ENCODE peak calls at places on chromosomes 16 and 17, in four cellular contexts. Y is A549, G is fibroblast of lung, U is fibroblast of pulmonary artery. D is an unnamed sample.

GRCh38 chr17:66632716-66633115 is 202.2 kb upstream of the CACNG5 start:
- DNase-seq in G (no peak), Y (no peak), U (no peak), D (no peak)

GRCh38 chr16:20866792-20867191 is 33.4 kb downstream of the DCUN1D3 start:
- DNase-seq in Y (no peak), U (no peak), G (peak; percentile 42), D (no peak)

GRCh38 chr16:51119576-51120288 is 31.3 kb downstream of the SALL1 start:
- DNase-seq in U (no peak), Y (no peak), G (no peak), D (no peak)

GRCh38 chr16:525123-525519 is 2.4 kb upstream of the CAPN15 start:
- DNase-seq in Y (no peak), G (no peak), U (no peak), D (no peak)

GRCh38 chr17:76246080-76247066 is 6.1 kb upstream of the RNF157 start:
- DNase-seq in U (no peak), G (peak; percentile 88), Y (no peak), D (no peak)

GRCh38 chr16:3356118-3356517 is 429 bp downstream of the OR2C1 start:
- DNase-seq in U (no peak), G (no peak), Y (no peak), D (no peak)

GRCh38 chr17:50113624-50114320 is 16.2 kb downstream of the SAMD14 start:
- DNase-seq in U (no peak), Y (no peak), G (no peak), D (no peak)

GRCh38 chr16:6279261-6279660 is 1053.4 kb upstream of the RBFOX1 start:
- DNase-seq in Y (no peak), G (no peak), U (no peak), D (no peak)

GRCh38 chr16:89041571-89042481 is 51.8 kb upstream of the ACSF3 start:
- DNase-seq in Y (no peak), U (no peak), G (no peak), D (no peak)

GRCh38 chr17:66557886-66558285 is 255.5 kb downstream of the PRKCA start:
- DNase-seq in G (no peak), U (no peak), Y (no peak), D (no peak)

GRCh38 chr17:18138065-18138749 is 29.7 kb downstream of the MYO15A start:
- DNase-seq in Y (no peak), U (no peak), G (no peak), D (no peak)

GRCh38 chr16:85840395-85840794 is 40.9 kb downstream of the COX4I1 start:
- DNase-seq in G (no peak), U (no peak), Y (no peak), D (no peak)

GRCh38 chr16:53960050-53960812 is 256.3 kb downstream of the FTO start:
- DNase-seq in Y (no peak), U (no peak), G (no peak), D (no peak)

GRCh38 chr16:30956601-30957455 is 726 bp upstream of the SETD1A start:
- DNase-seq in G (peak; percentile 86), U (peak; percentile 89), Y (peak; percentile 79), D (peak; percentile 80)

GRCh38 chr17:3944485-3945388 is 19.5 kb downstream of the ATP2A3 start:
- DNase-seq in Y (no peak), G (peak; percentile 57), U (peak; percentile 52), D (no peak)

GRCh38 chr17:80263253-80264047 is 2.8 kb downstream of the RNF213 start:
- DNase-seq in G (peak; percentile 94), U (peak; percentile 80), Y (peak; percentile 66), D (peak; percentile 84)

GRCh38 chr16:30041841-30042240 is 10.8 kb upstream of the TLCD3B start:
- DNase-seq in U (peak; percentile 73), Y (no peak), G (peak; percentile 63), D (no peak)

GRCh38 chr17:22496450-22496849 is 804.1 kb downstream of the KCNJ18 start:
- DNase-seq in Y (no peak), G (no peak), U (no peak), D (no peak)

GRCh38 chr16:87212026-87212425 is 105.2 kb downstream of the C16orf95 start:
- DNase-seq in Y (no peak), G (no peak), U (no peak), D (no peak)

DNA sequence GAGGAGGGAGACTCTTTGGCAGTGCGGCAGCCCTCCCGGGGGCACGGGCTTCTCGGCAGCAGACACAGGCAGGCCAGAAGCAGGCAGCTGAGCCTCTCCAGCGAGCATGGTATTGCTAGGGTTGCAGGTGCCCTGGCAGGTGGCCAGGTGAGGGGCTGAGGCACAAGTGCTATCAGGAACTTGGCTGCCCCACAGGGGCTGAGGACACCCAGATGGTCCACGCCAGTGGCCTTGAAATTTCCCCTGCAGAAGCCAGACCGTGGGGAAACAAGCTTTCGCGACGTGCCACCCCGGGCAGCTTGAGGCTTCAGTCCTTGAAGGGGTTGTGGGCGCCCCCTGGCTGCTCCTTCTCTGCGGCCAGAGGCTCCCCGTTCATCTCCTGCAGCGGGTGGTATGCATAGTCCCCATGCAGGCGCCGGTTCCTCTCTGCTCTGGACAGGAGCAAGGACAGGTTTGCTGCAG is 8.5 kb downstream of the NAGPA start:
- DNase-seq in U (peak; percentile 23), G (no peak), Y (peak; percentile 49), D (no peak)
- TF ChIP-seq CTCF in U (peak; percentile 33), G (no peak), Y (peak; percentile 19), D (no peak)

DNA sequence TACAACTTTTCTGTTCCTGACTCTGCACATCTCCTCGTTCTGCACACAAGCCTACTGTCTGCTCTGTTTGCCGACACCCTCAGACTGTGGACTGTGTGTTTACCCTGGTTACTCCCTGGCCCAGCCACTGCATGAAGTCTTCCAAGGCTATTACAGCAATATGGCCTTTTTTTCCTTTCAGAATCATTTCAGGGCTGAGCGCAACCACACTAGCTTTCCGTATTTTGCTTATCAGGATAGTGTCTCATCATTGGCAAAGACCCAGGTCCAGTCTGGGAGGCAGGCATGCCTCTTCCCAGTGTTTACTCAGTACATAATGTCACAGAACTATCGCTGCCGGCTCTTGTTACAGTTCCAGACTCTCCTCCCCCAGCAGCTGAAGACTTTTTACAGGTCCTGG is 10.1 kb downstream of the DNAH9 start:
- DNase-seq in Y (no peak), U (no peak), G (no peak), D (no peak)
- TF ChIP-seq CTCF in Y (no peak), U (no peak), G (no peak), D (no peak)

GRCh38 chr17:57121308-57122042 is 36.4 kb downstream of the AKAP1 start:
- DNase-seq in U (peak; percentile 59), G (peak; percentile 51), Y (peak; percentile 77), D (no peak)
- TF ChIP-seq CTCF in U (peak; percentile 76), G (peak; percentile 59), Y (peak; percentile 63), D (no peak)

GRCh38 chr17:40074871-40075215 is 12.1 kb downstream of the THRA start:
- DNase-seq in U (no peak), Y (no peak), G (peak; percentile 43), D (no peak)
- TF ChIP-seq CTCF in U (no peak), Y (no peak), G (no peak), D (no peak)

DNA sequence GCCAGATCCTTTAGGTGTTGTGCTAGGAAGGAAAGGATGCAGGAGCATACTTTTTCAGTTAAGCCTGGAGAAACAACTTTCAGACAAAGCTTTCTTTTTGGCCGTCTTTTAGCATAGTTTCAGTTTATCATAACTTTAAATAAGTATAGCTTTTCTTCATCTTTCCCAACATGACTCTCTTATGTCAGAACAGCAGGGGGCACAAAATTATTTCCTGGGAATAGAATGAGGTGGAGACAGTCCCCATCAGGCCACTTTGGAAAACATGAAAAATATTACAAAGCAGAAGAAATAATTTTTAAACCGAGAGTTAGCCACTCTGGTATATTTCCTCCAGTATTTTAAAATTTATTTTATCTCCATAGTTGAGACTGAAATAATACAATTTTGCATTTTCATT is 387.6 kb downstream of the HAPSTR1 start:
- DNase-seq in U (no peak), Y (no peak), G (no peak), D (no peak)
- TF ChIP-seq CTCF in U (no peak), Y (no peak), G (no peak), D (no peak)

GRCh38 chr17:35740216-35740615 is 8.8 kb downstream of the RASL10B start:
- DNase-seq in Y (no peak), U (no peak), G (no peak), D (no peak)

GRCh38 chr17:35735036-35735805 is 3.8 kb downstream of the RASL10B start:
- DNase-seq in Y (no peak), U (no peak), G (no peak), D (no peak)

GRCh38 chr17:35736236-35736635 is 4.8 kb downstream of the RASL10B start:
- DNase-seq in Y (no peak), U (no peak), G (no peak), D (no peak)

GRCh38 chr17:35740997-35741931 is 9.8 kb downstream of the RASL10B start:
- DNase-seq in G (no peak), U (no peak), Y (no peak), D (no peak)

DNA sequence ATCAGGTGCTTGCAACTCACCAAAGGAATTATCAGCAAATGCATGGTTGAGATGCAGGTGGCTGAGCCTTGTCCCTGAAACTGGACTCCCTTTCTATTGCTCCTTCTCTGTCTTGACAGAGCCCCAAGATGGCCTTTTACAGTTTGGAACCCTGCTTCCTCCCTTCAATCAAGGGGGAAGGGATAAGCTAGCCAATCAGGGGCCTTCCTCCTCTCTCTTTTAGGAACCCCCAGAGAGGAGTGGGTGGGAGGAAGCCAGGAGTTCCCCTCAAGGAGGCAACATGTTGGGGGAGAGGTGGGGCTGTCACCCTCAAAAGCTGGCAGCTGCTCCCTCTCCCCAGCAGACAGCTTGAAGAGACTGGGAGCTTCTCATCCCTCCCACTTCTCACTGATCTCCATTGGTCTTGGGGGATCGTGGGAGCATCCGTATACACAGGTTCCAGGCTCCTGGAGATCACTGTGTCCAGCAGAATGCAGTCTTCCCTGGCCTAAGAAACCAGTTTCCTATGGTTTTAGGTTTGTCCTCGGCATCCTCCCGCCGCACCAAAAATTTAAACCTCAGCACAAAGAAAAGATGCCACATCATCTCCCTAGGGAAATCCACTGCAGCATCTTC is 7.2 kb downstream of the RASL10B start:
- DNase-seq in U (no peak), G (no peak), Y (no peak), D (no peak)
- TF ChIP-seq CTCF in U (no peak), G (no peak), Y (no peak), D (no peak)

GRCh38 chr17:71974051-71974450 is 146.8 kb upstream of the SOX9 start:
- DNase-seq in Y (no peak), U (no peak), G (no peak), D (no peak)

GRCh38 chr17:71966459-71967313 is 154.1 kb upstream of the SOX9 start:
- DNase-seq in Y (no peak), G (no peak), U (no peak), D (no peak)

GRCh38 chr17:71966055-71966454 is 154.8 kb upstream of the SOX9 start:
- DNase-seq in Y (no peak), G (no peak), U (no peak), D (no peak)

GRCh38 chr17:71969500-71969899 is 151.3 kb upstream of the SOX9 start:
- DNase-seq in U (no peak), Y (no peak), G (no peak), D (no peak)

GRCh38 chr17:71970312-71970711 is 150.5 kb upstream of the SOX9 start:
- DNase-seq in Y (peak; percentile 15), U (no peak), G (no peak), D (no peak)
- TF ChIP-seq CTCF in Y (no peak), U (no peak), G (no peak), D (no peak)

D was measured in CD14-positive monocyte.